ENCODE peak calls at places on chromosomes 12 and 14, in nine cellular contexts. O is endodermal cell, V is OCI-LY7, D is heart left ventricle, U is HFFc6, P is esophagus squamous epithelium, W is GM12865, N is choroid plexus epithelial cell, F is mesothelial cell of epicardium. J is an unnamed sample.

GRCh38 chr14:104799657-104800599 is 973 bp upstream of the ZBTB42 start:
- DNase-seq in W (peak; percentile 85), D (peak; percentile 93), O (peak; percentile 88), P (peak; percentile 32), N (peak; percentile 66), V (peak; percentile 65), U (no peak), F (peak; percentile 65), J (peak; percentile 94)

GRCh38 chr12:69648476-69648875 is 37.8 kb upstream of the LRRC10 start:
- DNase-seq in N (peak; percentile 85), P (no peak), V (no peak), F (no peak), D (no peak), W (no peak), O (no peak), U (peak; percentile 88), J (no peak)

GRCh38 chr14:106442857-106443256 is 916.5 kb downstream of the TMEM121 start:
- DNase-seq in O (no peak), N (no peak), V (peak; percentile 39), P (no peak), W (peak; percentile 21), U (no peak), D (no peak), F (no peak), J (peak; percentile 19)

GRCh38 chr12:10717410-10717809 is 5.7 kb downstream of the YBX3 start:
- DNase-seq in O (peak; percentile 59), D (no peak), F (no peak), P (no peak), U (no peak), N (peak; percentile 68), W (no peak), V (no peak), J (no peak)

GRCh38 chr12:103645202-103645601 is 58.1 kb downstream of the STAB2 start:
- DNase-seq in V (no peak), P (no peak), U (peak; percentile 50), O (no peak), D (no peak), W (no peak), N (peak; percentile 40), F (no peak), J (no peak)

GRCh38 chr12:123390415-123391093 is 6.6 kb downstream of the KMT5A start:
- DNase-seq in O (no peak), D (no peak), P (no peak), F (no peak), V (no peak), U (peak; percentile 27), N (peak; percentile 23), W (no peak), J (no peak)

GRCh38 chr12:5784626-5785130 is 160.4 kb downstream of the ANO2 start:
- DNase-seq in D (no peak), W (no peak), U (no peak), F (no peak), O (peak; percentile 25), N (no peak), P (no peak), V (no peak), J (no peak)

GRCh38 chr12:40980346-40981005 is 207.6 kb upstream of the PDZRN4 start:
- DNase-seq in V (no peak), N (no peak), W (no peak), P (no peak), O (no peak), U (no peak), F (no peak), D (no peak), J (no peak)

GRCh38 chr12:14247166-14247565 is 118.3 kb upstream of the ATF7IP start:
- DNase-seq in O (no peak), W (no peak), F (no peak), U (no peak), N (no peak), P (no peak), V (no peak), D (no peak), J (no peak)

GRCh38 chr12:14244876-14245669 is 120.4 kb upstream of the ATF7IP start:
- DNase-seq in D (no peak), O (no peak), W (no peak), P (no peak), F (no peak), V (no peak), U (no peak), N (no peak), J (no peak)

GRCh38 chr12:14240873-14241220 is 124.6 kb upstream of the ATF7IP start:
- DNase-seq in U (no peak), O (no peak), P (no peak), F (no peak), V (no peak), N (no peak), W (no peak), D (no peak), J (no peak)

GRCh38 chr12:14239935-14240872 is 125.3 kb upstream of the ATF7IP start:
- DNase-seq in U (no peak), P (no peak), V (peak; percentile 76), F (no peak), N (no peak), W (peak; percentile 76), O (peak; percentile 77), D (no peak), J (peak; percentile 48)

DNA sequence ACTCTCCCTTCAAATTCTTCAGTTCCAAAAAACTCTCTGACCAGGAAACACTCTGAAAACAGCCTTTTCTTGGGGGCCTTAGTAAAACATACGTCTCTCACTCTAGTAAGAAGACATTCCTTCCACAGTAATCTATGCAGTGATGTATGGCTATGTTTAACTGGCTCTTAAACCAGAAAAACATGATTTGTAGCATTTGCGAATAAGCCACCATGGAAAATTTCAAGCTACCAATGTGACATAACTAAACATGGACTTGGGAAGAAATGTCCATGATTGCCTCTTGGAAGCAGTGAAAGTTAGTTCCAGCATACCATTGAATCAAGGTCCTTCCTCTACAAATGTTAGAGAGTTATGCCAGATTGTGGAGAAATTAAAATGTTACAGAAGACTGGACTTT is 121.5 kb upstream of the ATF7IP start:
- DNase-seq in P (no peak), N (no peak), U (no peak), W (no peak), F (no peak), D (no peak), V (no peak), O (no peak), J (no peak)
- TF ChIP-seq CTCF in P (no peak), N (no peak), U (no peak), W (no peak), F (no peak), D (no peak), V (no peak), O (no peak), J (no peak)

DNA sequence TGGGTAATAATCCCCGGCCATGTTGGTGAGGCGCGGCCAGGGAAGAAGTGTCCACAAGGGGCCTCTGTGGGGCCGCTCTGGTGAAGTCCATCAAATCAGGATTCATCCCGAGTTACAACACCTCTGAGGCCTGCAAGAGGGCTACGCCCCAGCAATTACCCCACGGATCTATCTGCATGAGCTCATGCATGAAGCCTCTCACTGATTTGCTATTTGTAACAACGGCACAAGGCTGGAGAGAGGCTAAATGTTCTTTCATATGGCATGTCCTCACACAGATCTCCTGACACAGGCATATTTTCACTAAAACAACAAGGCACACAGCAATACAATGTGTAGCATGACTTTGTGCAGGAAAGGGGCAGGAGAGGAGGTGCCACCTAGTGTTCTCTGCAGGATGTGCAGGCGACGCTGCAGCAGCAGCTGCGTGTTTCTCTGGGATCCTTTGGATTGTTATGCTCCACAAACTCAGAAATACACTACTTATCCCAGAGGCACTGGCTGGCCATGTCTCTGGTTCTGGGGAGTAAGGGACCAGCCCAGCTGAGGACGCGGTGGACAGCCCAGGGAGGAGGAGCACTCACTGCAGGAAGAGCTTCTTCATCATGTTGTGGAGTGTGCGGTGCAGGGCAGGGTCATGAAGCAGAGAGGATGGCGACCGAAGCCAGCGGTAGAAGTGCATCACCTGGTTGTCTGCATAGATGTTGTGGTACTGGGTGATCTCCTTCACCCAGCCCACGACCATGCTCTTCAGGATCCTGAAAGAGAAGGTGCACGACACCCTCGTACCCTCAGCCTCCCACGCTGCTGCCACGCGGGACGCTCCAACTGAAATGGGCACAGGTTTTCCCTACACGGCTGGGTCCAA is 20.2 kb downstream of the P2RX2 start:
- DNase-seq in O (peak; percentile 84), V (peak; percentile 41), N (peak; percentile 81), P (no peak), W (no peak), F (no peak), D (no peak), U (peak; percentile 53), J (no peak)
- TF ChIP-seq CTCF in O (peak; percentile 83), V (peak; percentile 88), N (peak; percentile 94), P (peak; percentile 54), W (peak; percentile 68), F (peak; percentile 66), D (peak; percentile 66), U (peak; percentile 87), J (peak; percentile 63)

GRCh38 chr14:50951032-50951431 is 6.7 kb upstream of the PYGL start:
- DNase-seq in N (no peak), O (no peak), D (no peak), P (no peak), W (no peak), U (no peak), V (no peak), F (no peak), J (no peak)

GRCh38 chr14:50954811-50955372 is 10.6 kb upstream of the PYGL start:
- DNase-seq in N (peak; percentile 86), V (peak; percentile 63), U (peak; percentile 69), D (no peak), F (no peak), O (no peak), P (no peak), W (peak; percentile 48), J (peak; percentile 56)

GRCh38 chr14:50953497-50953896 is 9.2 kb upstream of the PYGL start:
- DNase-seq in D (no peak), O (no peak), P (no peak), V (no peak), W (no peak), N (no peak), U (no peak), F (no peak), J (no peak)

GRCh38 chr14:50957296-50957695 is 13.0 kb upstream of the PYGL start:
- DNase-seq in V (no peak), W (no peak), D (no peak), O (no peak), U (no peak), F (no peak), P (no peak), N (peak; percentile 82), J (no peak)

DNA sequence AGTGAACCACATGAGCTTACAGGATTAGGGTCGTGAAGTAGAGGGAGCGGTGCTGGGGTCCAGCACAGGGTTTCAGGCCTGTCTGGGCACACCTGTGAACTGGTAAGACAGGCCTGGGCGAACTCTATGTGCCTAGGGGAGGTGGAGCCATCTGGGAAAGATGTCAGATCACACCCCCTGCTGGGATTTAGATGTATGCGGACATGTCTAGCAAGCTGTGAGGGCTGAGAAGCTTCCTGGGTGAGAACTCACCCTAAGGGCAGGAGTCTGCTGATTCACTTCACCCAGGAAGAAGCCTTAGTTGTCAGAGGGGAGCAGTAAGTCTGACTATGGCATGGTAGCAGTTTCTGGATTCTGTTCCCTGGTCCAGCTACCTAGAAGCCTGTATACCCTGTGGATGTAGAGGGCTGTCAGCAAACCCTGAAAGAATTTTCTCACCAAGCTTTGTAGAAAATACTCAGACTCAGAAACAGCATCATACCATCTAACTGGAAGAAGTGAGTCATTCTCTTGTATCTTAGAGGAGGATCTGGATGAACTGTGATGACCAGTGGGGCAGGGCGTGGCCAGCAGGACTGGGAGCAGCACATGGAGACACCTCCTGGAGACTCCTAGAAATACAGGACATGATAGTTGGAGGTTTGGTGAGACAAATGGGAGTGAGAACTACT is 11.2 kb upstream of the PYGL start:
- DNase-seq in N (peak; percentile 97), P (no peak), U (peak; percentile 98), O (peak; percentile 88), W (peak; percentile 46), V (peak; percentile 25), F (no peak), D (no peak), J (peak; percentile 44)
- TF ChIP-seq CTCF in N (peak; percentile 67), P (peak; percentile 23), U (peak; percentile 74), O (peak; percentile 62), W (no peak), V (peak; percentile 47), F (no peak), D (no peak), J (no peak)

GRCh38 chr14:67538501-67538900 is 5.4 kb downstream of the PLEKHH1 start:
- DNase-seq in D (no peak), W (no peak), O (no peak), V (no peak), U (no peak), P (no peak), F (no peak), N (no peak), J (no peak)
- TF ChIP-seq CTCF in D (no peak), W (no peak), O (no peak), V (no peak), U (no peak), P (no peak), F (no peak), N (no peak), J (no peak)

J was measured in GM13976.